ENCODE peak calls at places on chromosomes 7 and 10, in six cellular contexts. Z, U, Y, N, K and P are unnamed samples.

GRCh38 chr10:95601116-95601719 is 40.0 kb upstream of the SORBS1 start:
- DNase-seq in Y (peak), Z (peak), N (peak), K (peak), U (peak), P (peak)

GRCh38 chr7:125316451-125316850 is 386.8 kb upstream of the POT1 start:
- DNase-seq in N (peak), U (no peak), K (no peak), Z (no peak), Y (no peak), P (peak)

GRCh38 chr10:35214607-35215020 is 88.0 kb downstream of the CREM start:
- DNase-seq in Y (no peak), K (no peak), N (no peak), U (no peak), Z (no peak), P (no peak)

GRCh38 chr10:99466632-99467031 is 36.2 kb upstream of the GOT1 start:
- DNase-seq in K (no peak), N (no peak), U (no peak), Z (no peak), Y (no peak), P (no peak)

GRCh38 chr10:71337219-71337625 is 18.2 kb downstream of the SLC29A3 start:
- DNase-seq in Y (no peak), N (no peak), K (no peak), Z (no peak), U (no peak), P (no peak)

GRCh38 chr7:23864984-23865383 is 155.0 kb downstream of the STK31 start:
- DNase-seq in Z (peak), Y (peak), K (no peak), N (no peak), U (no peak), P (no peak)

GRCh38 chr10:34297551-34298370 is 517.3 kb downstream of the PARD3 start:
- DNase-seq in U (no peak), Y (no peak), Z (no peak), N (no peak), K (no peak), P (no peak)

GRCh38 chr7:148944935-148945934 is 61.1 kb upstream of the EZH2 start:
- DNase-seq in Y (peak), U (no peak), Z (peak), K (no peak), N (no peak), P (no peak)

GRCh38 chr10:119253433-119254174 is 46.2 kb downstream of the GRK5 start:
- DNase-seq in Y (peak), N (peak), U (no peak), Z (peak), K (no peak), P (peak)

GRCh38 chr7:96219382-96220130 is 102.3 kb downstream of the SLC25A13 start:
- DNase-seq in Y (peak), K (no peak), N (no peak), U (no peak), Z (peak), P (no peak)

GRCh38 chr7:45645141-45645969 is 71.2 kb downstream of the ADCY1 start:
- DNase-seq in U (no peak), N (no peak), Z (no peak), Y (no peak), K (no peak), P (no peak)

GRCh38 chr7:68245688-68246087 is 1249.1 kb downstream of the TYW1 start:
- DNase-seq in U (no peak), Z (no peak), N (no peak), K (no peak), Y (no peak), P (no peak)

GRCh38 chr7:25124485-25125136 is 449 bp downstream of the CYCS start:
- DNase-seq in Y (no peak), U (no peak), K (no peak), Z (no peak), N (peak), P (peak)

GRCh38 chr10:60877777-60878120 is 66.2 kb downstream of the RHOBTB1 start:
- DNase-seq in Z (no peak), K (no peak), N (no peak), U (no peak), Y (no peak), P (no peak)

GRCh38 chr10:60878224-60878623 is 65.8 kb downstream of the RHOBTB1 start:
- DNase-seq in U (no peak), Z (no peak), K (no peak), Y (peak), N (no peak), P (no peak)

GRCh38 chr10:60877066-60877776 is 66.8 kb downstream of the RHOBTB1 start:
- DNase-seq in K (no peak), U (no peak), Y (no peak), N (no peak), Z (no peak), P (no peak)

GRCh38 chr10:60883187-60883586 is 60.8 kb downstream of the RHOBTB1 start:
- DNase-seq in N (peak), U (no peak), Z (no peak), Y (peak), K (peak), P (no peak)
- TF ChIP-seq CTCF in N (peak), U (peak), Z (peak), Y (peak), K (peak), P (no peak)

GRCh38 chr7:44150466-44150832 is 9.3 kb upstream of the MYL7 start:
- DNase-seq in K (no peak), Y (peak), N (no peak), Z (no peak), U (no peak), P (no peak)

GRCh38 chr7:44150966-44151678 is 10.0 kb upstream of the MYL7 start:
- DNase-seq in N (no peak), K (no peak), Z (no peak), Y (no peak), U (no peak), P (no peak)

GRCh38 chr7:44148961-44149550 is 7.9 kb upstream of the MYL7 start:
- DNase-seq in Z (no peak), K (no peak), U (no peak), Y (no peak), N (no peak), P (no peak)

GRCh38 chr7:44151679-44152355 is 10.7 kb upstream of the MYL7 start:
- DNase-seq in U (no peak), Y (no peak), N (no peak), Z (no peak), K (no peak), P (no peak)

DNA sequence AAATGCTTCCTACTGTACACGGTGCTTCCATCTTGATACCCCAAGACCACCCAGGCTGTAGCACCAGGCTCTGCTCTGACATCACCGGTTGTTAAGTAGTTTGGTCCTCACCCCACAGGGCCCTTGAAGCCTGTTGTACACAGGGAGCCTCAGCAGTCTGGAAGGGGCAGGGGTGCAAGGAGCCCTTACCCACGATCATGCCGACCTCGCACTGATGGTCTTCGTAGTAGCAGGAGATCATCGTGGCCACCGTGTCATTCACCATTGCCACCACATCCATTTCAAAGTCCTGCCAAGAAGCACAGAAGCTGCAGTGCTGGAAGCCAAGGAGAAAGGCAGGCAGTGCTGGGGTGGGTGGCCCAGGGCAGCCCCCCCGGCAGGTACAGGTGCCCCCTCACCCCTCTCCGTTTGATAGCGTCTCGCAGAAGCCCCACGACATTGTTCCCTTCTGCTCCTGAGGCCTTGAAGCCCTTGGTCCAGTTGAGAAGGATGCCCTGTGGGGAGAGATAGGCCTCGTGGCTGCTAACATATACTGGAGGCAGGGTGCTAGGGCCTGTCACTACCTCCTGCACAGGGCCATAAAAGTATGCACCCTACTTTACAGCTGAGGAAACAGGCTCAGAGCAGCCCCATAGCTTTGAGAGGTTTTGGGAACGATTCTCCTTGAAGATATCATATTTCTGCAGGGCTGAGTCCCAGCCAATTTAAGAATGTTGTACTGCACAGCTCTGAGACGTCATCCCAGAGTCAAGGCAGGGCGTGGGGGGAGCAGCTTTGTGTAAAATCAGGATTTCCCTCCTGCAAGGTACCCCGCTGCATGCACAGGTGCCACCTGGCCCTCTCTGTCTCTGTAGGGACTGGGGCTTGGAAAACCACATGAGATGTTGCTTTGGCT is 8.7 kb upstream of the MYL7 start:
- DNase-seq in Z (peak), Y (peak), U (no peak), K (no peak), N (no peak), P (no peak)
- TF ChIP-seq CTCF in Z (no peak), Y (no peak), U (no peak), K (no peak), N (no peak), P (no peak)

GRCh38 chr10:29141761-29142160 is 147.1 kb upstream of the LYZL1 start:
- DNase-seq in N (no peak), Y (no peak), K (no peak), U (no peak), Z (peak), P (no peak)

GRCh38 chr10:29144126-29144525 is 144.7 kb upstream of the LYZL1 start:
- DNase-seq in Z (no peak), K (no peak), Y (no peak), N (no peak), U (no peak), P (no peak)

GRCh38 chr10:29140151-29140550 is 148.7 kb upstream of the LYZL1 start:
- DNase-seq in N (no peak), U (no peak), Z (no peak), Y (no peak), K (no peak), P (no peak)

GRCh38 chr10:29140991-29141390 is 147.9 kb upstream of the LYZL1 start:
- DNase-seq in U (no peak), Z (peak), Y (peak), N (no peak), K (no peak), P (no peak)

GRCh38 chr10:29142516-29143314 is 146.2 kb upstream of the LYZL1 start:
- DNase-seq in Z (no peak), N (peak), U (no peak), Y (no peak), K (no peak), P (no peak)
- TF ChIP-seq CTCF in Z (no peak), N (peak), U (no peak), Y (no peak), K (no peak), P (no peak)

GRCh38 chr10:79269969-79270368 is 77.3 kb upstream of the PPIF start:
- DNase-seq in U (no peak), Y (no peak), Z (no peak), N (no peak), K (no peak), P (no peak)

GRCh38 chr10:79268717-79269116 is 78.6 kb upstream of the PPIF start:
- DNase-seq in U (no peak), K (no peak), Y (peak), Z (no peak), N (no peak), P (no peak)

GRCh38 chr10:79269443-79269842 is 77.8 kb upstream of the PPIF start:
- DNase-seq in K (no peak), N (peak), Y (no peak), Z (no peak), U (no peak), P (no peak)

GRCh38 chr10:79272353-79272752 is 74.9 kb upstream of the PPIF start:
- DNase-seq in K (no peak), Z (no peak), Y (no peak), N (no peak), U (no peak), P (no peak)

GRCh38 chr10:79270471-79271246 is 76.6 kb upstream of the PPIF start:
- DNase-seq in N (no peak), K (no peak), Y (no peak), U (no peak), Z (peak), P (no peak)
- TF ChIP-seq CTCF in N (no peak), K (no peak), Y (no peak), U (no peak), Z (no peak), P (no peak)

DNA sequence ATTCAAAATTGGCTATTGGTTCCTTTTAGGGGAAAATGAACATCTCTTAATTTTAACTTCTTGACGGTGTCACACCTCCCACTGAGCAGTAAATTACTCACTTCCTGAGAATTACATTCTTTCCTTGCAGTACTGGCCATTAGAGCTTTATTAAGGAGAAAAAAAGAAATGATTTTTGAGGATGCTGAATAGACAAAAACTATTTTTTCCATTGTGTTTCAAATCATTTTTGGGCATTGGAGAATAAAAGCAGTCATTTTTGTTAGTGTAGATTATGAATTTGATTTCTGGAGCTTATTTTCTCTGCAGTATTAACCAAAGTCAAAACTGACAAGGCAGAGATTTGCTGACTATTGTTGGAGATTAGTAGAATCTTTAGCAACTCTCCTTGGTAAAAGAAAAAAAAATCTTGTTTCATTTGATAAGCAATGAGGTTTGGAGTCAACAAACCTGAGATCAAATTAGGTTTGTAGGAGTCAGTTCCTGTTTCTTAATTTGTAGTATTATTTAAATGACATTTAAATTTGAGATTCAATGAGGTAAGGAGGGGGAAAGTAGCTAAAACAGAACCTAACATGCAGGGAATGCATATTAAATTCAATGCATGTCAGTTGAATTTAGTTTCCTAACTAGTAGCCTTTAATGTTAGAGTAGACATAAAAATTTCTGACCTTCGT is 70.6 kb downstream of the AP3M1 start:
- DNase-seq in K (no peak), U (no peak), Z (no peak), Y (no peak), N (no peak), P (no peak)
- TF ChIP-seq CTCF in K (no peak), U (no peak), Z (no peak), Y (no peak), N (no peak), P (no peak)

DNA sequence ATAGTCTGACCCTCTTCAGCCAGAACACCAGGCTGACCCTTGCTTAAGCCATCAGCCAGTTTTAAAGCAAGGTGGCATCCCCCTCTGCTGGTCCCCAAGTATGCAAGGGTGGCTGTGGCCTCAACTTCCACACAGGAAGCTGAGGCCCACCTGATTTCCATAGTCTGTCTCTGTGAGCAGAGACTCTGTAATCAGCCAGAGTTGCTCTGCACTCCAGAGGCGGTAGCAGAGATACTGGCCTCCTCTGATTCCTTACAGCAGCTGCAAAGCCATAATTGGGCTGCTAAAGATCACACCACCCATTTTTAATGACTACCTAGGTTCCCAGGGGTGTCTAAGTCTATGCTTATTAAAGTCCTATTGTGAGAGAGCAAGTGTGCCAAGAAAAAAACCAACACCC is 1.8 kb downstream of the PDAP1 start:
- DNase-seq in K (no peak), U (peak), N (no peak), Y (no peak), Z (no peak), P (peak)
- TF ChIP-seq CTCF in K (no peak), U (no peak), N (no peak), Y (no peak), Z (no peak), P (no peak)

DNA sequence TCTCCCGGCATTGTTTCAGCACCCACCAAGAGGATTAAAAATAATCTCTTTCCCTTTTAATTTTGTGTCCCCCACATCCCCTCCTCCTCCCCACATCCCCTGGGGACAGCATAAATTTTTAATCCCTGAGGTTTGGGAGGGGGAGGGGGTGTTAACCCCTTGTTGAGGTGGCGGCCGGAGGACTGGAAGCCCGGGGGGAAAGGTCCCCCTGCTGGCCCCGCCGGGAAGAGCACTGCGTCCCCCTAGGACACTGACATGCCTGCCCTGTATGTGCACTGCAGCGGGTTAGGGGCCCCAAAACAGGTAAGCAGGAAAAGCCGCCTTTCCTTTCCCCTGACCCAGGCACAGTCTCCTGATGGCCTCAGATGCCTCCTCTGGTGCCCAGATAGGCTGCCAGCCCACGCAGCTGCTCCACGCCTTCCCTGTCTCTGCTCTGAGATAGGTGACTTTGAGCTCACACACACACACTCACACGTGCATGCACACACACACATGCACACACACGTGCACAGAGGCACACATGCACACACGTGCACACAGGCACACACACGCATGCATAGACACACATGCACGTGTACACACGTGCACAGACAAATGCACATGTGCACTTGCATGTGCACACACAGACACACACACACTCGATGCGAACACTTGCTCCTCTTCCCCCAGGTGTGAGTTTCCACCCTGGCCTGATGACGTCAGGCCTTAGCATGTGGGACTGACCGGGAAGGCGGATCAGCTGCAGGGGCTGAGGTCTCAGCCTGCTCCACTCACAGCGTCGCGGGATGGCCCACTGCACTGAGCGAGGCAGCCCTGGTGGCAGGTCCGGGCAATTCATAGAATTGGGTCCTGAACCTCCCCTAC is 12.3 kb downstream of the CNPY1 start:
- DNase-seq in N (peak), U (no peak), Z (no peak), K (peak), Y (peak), P (peak)
- TF ChIP-seq CTCF in N (peak), U (peak), Z (peak), K (peak), Y (peak), P (peak)

GRCh38 chr7:44139311-44140010 is 1.7 kb downstream of the MYL7 start:
- DNase-seq in U (no peak), Y (no peak), Z (no peak), K (no peak), N (no peak), P (no peak)

GRCh38 chr7:44143606-44144250 is 2.6 kb upstream of the MYL7 start:
- DNase-seq in Z (no peak), K (no peak), N (no peak), U (no peak), Y (no peak), P (no peak)

GRCh38 chr7:44142028-44142427 is 896 bp upstream of the MYL7 start:
- DNase-seq in N (no peak), U (no peak), K (no peak), Z (no peak), Y (no peak), P (no peak)

GRCh38 chr7:44140341-44140740 is 791 bp downstream of the MYL7 start:
- DNase-seq in K (no peak), N (no peak), U (no peak), Y (no peak), Z (no peak), P (no peak)

DNA sequence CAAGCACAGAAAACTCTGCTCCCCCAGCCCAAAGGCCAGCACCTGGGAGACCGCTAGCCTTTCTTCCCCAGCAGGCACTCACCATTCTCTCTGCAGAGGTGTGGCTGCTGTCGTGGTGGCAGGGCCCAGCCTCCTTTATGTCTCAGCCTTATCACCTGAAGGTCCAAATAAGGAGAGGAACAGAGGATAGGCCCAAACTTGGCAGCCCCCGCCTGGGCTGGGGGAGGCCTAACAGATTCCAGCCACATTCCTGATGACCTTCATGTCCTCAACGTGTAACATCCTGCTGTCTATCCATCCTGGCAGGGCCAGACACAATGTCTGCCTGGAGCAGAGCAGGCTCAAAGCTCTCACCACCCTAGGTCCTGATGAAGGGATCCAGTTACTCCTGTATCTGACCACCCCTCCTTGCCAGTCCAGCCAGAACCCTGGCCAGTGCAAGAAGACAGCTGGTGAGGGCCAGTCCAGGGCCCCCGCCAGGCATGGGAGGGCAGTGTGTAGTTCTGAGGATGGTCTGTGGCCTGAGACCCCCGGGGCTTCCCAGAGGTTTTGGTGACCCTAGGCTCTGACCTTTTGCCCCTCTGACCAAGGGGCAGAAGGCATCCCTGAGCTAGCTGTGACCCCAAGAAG is at the start of gene MYL7:
- DNase-seq in U (no peak), Z (no peak), K (no peak), Y (no peak), N (no peak), P (no peak)
- TF ChIP-seq CTCF in U (no peak), Z (no peak), K (no peak), Y (no peak), N (no peak), P (no peak)